ENCODE peak calls at places on chromosomes 13 and 19, in seven cellular contexts. One of them, this sample, is unnamed.

GRCh38 chr13:109243311-109243951 is 543.0 kb downstream of the IRS2 start:
- DNase-seq in stimulated activated naive CD8-positive, alpha-beta T cell treated with anti-CD3 and anti-CD28 coated beads, Interleukin-15, Interleukin-2, amounts not matched to agents 100 U/mL and 50 U/mL, for 24 hours: no peak
- DNase-seq in pulmonary artery endothelial cell: no peak
- DNase-seq in activated naive CD4-positive, alpha-beta T cell treated with anti-CD3 and anti-CD28 coated beads, Interleukin-2, amount 10 ng/mL, durations not matched to agents 7 days and 5 days: no peak
- DNase-seq in tibial artery: no peak
- DNase-seq in PC-3: peak
- DNase-seq in NCI-H2081: no peak
- DNase-seq in this sample: peak

GRCh38 chr19:46265217-46265828 is 31.5 kb upstream of the HIF3A start:
- DNase-seq in tibial artery: no peak
- DNase-seq in PC-3: peak
- DNase-seq in activated naive CD4-positive, alpha-beta T cell treated with anti-CD3 and anti-CD28 coated beads, Interleukin-2, amount 10 ng/mL, durations not matched to agents 7 days and 5 days: peak
- DNase-seq in NCI-H2081: peak
- DNase-seq in pulmonary artery endothelial cell: peak
- DNase-seq in stimulated activated naive CD8-positive, alpha-beta T cell treated with anti-CD3 and anti-CD28 coated beads, Interleukin-15, Interleukin-2, amounts not matched to agents 100 U/mL and 50 U/mL, for 24 hours: peak
- DNase-seq in this sample: peak

GRCh38 chr19:33432408-33433170 is 59.1 kb downstream of the CEBPG start:
- DNase-seq in pulmonary artery endothelial cell: no peak
- DNase-seq in stimulated activated naive CD8-positive, alpha-beta T cell treated with anti-CD3 and anti-CD28 coated beads, Interleukin-15, Interleukin-2, amounts not matched to agents 100 U/mL and 50 U/mL, for 24 hours: no peak
- DNase-seq in NCI-H2081: no peak
- DNase-seq in tibial artery: no peak
- DNase-seq in PC-3: no peak
- DNase-seq in activated naive CD4-positive, alpha-beta T cell treated with anti-CD3 and anti-CD28 coated beads, Interleukin-2, amount 10 ng/mL, durations not matched to agents 7 days and 5 days: no peak
- DNase-seq in this sample: no peak

GRCh38 chr13:107421028-107421427 is 794.3 kb downstream of the LIG4 start:
- DNase-seq in tibial artery: no peak
- DNase-seq in NCI-H2081: no peak
- DNase-seq in PC-3: peak
- DNase-seq in pulmonary artery endothelial cell: no peak
- DNase-seq in activated naive CD4-positive, alpha-beta T cell treated with anti-CD3 and anti-CD28 coated beads, Interleukin-2, amount 10 ng/mL, durations not matched to agents 7 days and 5 days: no peak
- DNase-seq in stimulated activated naive CD8-positive, alpha-beta T cell treated with anti-CD3 and anti-CD28 coated beads, Interleukin-15, Interleukin-2, amounts not matched to agents 100 U/mL and 50 U/mL, for 24 hours: no peak
- DNase-seq in this sample: peak

GRCh38 chr13:101979825-101980224 is 422.0 kb downstream of the FGF14 start:
- DNase-seq in pulmonary artery endothelial cell: no peak
- DNase-seq in NCI-H2081: no peak
- DNase-seq in stimulated activated naive CD8-positive, alpha-beta T cell treated with anti-CD3 and anti-CD28 coated beads, Interleukin-15, Interleukin-2, amounts not matched to agents 100 U/mL and 50 U/mL, for 24 hours: no peak
- DNase-seq in PC-3: no peak
- DNase-seq in tibial artery: no peak
- DNase-seq in activated naive CD4-positive, alpha-beta T cell treated with anti-CD3 and anti-CD28 coated beads, Interleukin-2, amount 10 ng/mL, durations not matched to agents 7 days and 5 days: no peak
- DNase-seq in this sample: no peak

GRCh38 chr19:6765738-6766356 is 1.4 kb downstream of the SH2D3A start:
- DNase-seq in stimulated activated naive CD8-positive, alpha-beta T cell treated with anti-CD3 and anti-CD28 coated beads, Interleukin-15, Interleukin-2, amounts not matched to agents 100 U/mL and 50 U/mL, for 24 hours: no peak
- DNase-seq in PC-3: peak
- DNase-seq in pulmonary artery endothelial cell: no peak
- DNase-seq in tibial artery: no peak
- DNase-seq in activated naive CD4-positive, alpha-beta T cell treated with anti-CD3 and anti-CD28 coated beads, Interleukin-2, amount 10 ng/mL, durations not matched to agents 7 days and 5 days: peak
- DNase-seq in NCI-H2081: peak
- DNase-seq in this sample: peak

GRCh38 chr13:81986308-81986707 is 1645.4 kb upstream of the SPRY2 start:
- DNase-seq in stimulated activated naive CD8-positive, alpha-beta T cell treated with anti-CD3 and anti-CD28 coated beads, Interleukin-15, Interleukin-2, amounts not matched to agents 100 U/mL and 50 U/mL, for 24 hours: no peak
- DNase-seq in PC-3: peak
- DNase-seq in tibial artery: no peak
- DNase-seq in pulmonary artery endothelial cell: no peak
- DNase-seq in activated naive CD4-positive, alpha-beta T cell treated with anti-CD3 and anti-CD28 coated beads, Interleukin-2, amount 10 ng/mL, durations not matched to agents 7 days and 5 days: no peak
- DNase-seq in NCI-H2081: no peak
- DNase-seq in this sample: no peak

GRCh38 chr13:24650157-24650556 is 30.1 kb upstream of the ATP12A start:
- DNase-seq in activated naive CD4-positive, alpha-beta T cell treated with anti-CD3 and anti-CD28 coated beads, Interleukin-2, amount 10 ng/mL, durations not matched to agents 7 days and 5 days: no peak
- DNase-seq in tibial artery: no peak
- DNase-seq in stimulated activated naive CD8-positive, alpha-beta T cell treated with anti-CD3 and anti-CD28 coated beads, Interleukin-15, Interleukin-2, amounts not matched to agents 100 U/mL and 50 U/mL, for 24 hours: no peak
- DNase-seq in NCI-H2081: no peak
- DNase-seq in PC-3: no peak
- DNase-seq in pulmonary artery endothelial cell: no peak
- DNase-seq in this sample: no peak

GRCh38 chr19:40219721-40220276 is 1.6 kb upstream of the TTC9B start:
- DNase-seq in activated naive CD4-positive, alpha-beta T cell treated with anti-CD3 and anti-CD28 coated beads, Interleukin-2, amount 10 ng/mL, durations not matched to agents 7 days and 5 days: no peak
- DNase-seq in pulmonary artery endothelial cell: peak
- DNase-seq in tibial artery: no peak
- DNase-seq in PC-3: peak
- DNase-seq in NCI-H2081: no peak
- DNase-seq in stimulated activated naive CD8-positive, alpha-beta T cell treated with anti-CD3 and anti-CD28 coated beads, Interleukin-15, Interleukin-2, amounts not matched to agents 100 U/mL and 50 U/mL, for 24 hours: no peak
- DNase-seq in this sample: peak

GRCh38 chr19:18329035-18329376 is 6.1 kb upstream of the LSM4 start:
- DNase-seq in stimulated activated naive CD8-positive, alpha-beta T cell treated with anti-CD3 and anti-CD28 coated beads, Interleukin-15, Interleukin-2, amounts not matched to agents 100 U/mL and 50 U/mL, for 24 hours: no peak
- DNase-seq in PC-3: no peak
- DNase-seq in tibial artery: no peak
- DNase-seq in activated naive CD4-positive, alpha-beta T cell treated with anti-CD3 and anti-CD28 coated beads, Interleukin-2, amount 10 ng/mL, durations not matched to agents 7 days and 5 days: no peak
- DNase-seq in pulmonary artery endothelial cell: no peak
- DNase-seq in NCI-H2081: no peak
- DNase-seq in this sample: no peak

GRCh38 chr13:99983401-99984133 is 2.0 kb downstream of the ZIC2 start:
- DNase-seq in tibial artery: no peak
- DNase-seq in NCI-H2081: no peak
- DNase-seq in PC-3: no peak
- DNase-seq in activated naive CD4-positive, alpha-beta T cell treated with anti-CD3 and anti-CD28 coated beads, Interleukin-2, amount 10 ng/mL, durations not matched to agents 7 days and 5 days: no peak
- DNase-seq in pulmonary artery endothelial cell: no peak
- DNase-seq in stimulated activated naive CD8-positive, alpha-beta T cell treated with anti-CD3 and anti-CD28 coated beads, Interleukin-15, Interleukin-2, amounts not matched to agents 100 U/mL and 50 U/mL, for 24 hours: no peak
- DNase-seq in this sample: peak

GRCh38 chr13:44238011-44238421 is 135.6 kb upstream of the SERP2 start:
- DNase-seq in stimulated activated naive CD8-positive, alpha-beta T cell treated with anti-CD3 and anti-CD28 coated beads, Interleukin-15, Interleukin-2, amounts not matched to agents 100 U/mL and 50 U/mL, for 24 hours: no peak
- DNase-seq in activated naive CD4-positive, alpha-beta T cell treated with anti-CD3 and anti-CD28 coated beads, Interleukin-2, amount 10 ng/mL, durations not matched to agents 7 days and 5 days: no peak
- DNase-seq in tibial artery: no peak
- DNase-seq in pulmonary artery endothelial cell: no peak
- DNase-seq in NCI-H2081: no peak
- DNase-seq in PC-3: no peak
- DNase-seq in this sample: no peak

GRCh38 chr19:18746393-18747167 is 44.5 kb downstream of the COMP start:
- DNase-seq in activated naive CD4-positive, alpha-beta T cell treated with anti-CD3 and anti-CD28 coated beads, Interleukin-2, amount 10 ng/mL, durations not matched to agents 7 days and 5 days: no peak
- DNase-seq in PC-3: no peak
- DNase-seq in pulmonary artery endothelial cell: no peak
- DNase-seq in stimulated activated naive CD8-positive, alpha-beta T cell treated with anti-CD3 and anti-CD28 coated beads, Interleukin-15, Interleukin-2, amounts not matched to agents 100 U/mL and 50 U/mL, for 24 hours: no peak
- DNase-seq in tibial artery: no peak
- DNase-seq in NCI-H2081: no peak
- DNase-seq in this sample: no peak

GRCh38 chr19:18418725-18419194 is 438 bp upstream of the SSBP4 start:
- DNase-seq in NCI-H2081: no peak
- DNase-seq in tibial artery: peak
- DNase-seq in pulmonary artery endothelial cell: no peak
- DNase-seq in PC-3: no peak
- DNase-seq in stimulated activated naive CD8-positive, alpha-beta T cell treated with anti-CD3 and anti-CD28 coated beads, Interleukin-15, Interleukin-2, amounts not matched to agents 100 U/mL and 50 U/mL, for 24 hours: no peak
- DNase-seq in activated naive CD4-positive, alpha-beta T cell treated with anti-CD3 and anti-CD28 coated beads, Interleukin-2, amount 10 ng/mL, durations not matched to agents 7 days and 5 days: no peak
- DNase-seq in this sample: no peak